ENCODE peak calls at places on chromosomes 5 and 9, in five cellular contexts. N is breast epithelium, W is A549, M is pancreas, B is heart left ventricle. S is an unnamed sample.

GRCh38 chr9:75233011-75233410 is 144.7 kb downstream of the OSTF1 start:
- DNase-seq in W (no peak), B (no peak), M (no peak), N (no peak), S (no peak)

GRCh38 chr5:71601222-71602026 is 14.3 kb downstream of the MCCC2 start:
- DNase-seq in B (no peak), N (peak; percentile 70), M (peak; percentile 44), W (peak; percentile 80), S (peak; percentile 96)

GRCh38 chr5:174777545-174777944 is 53.2 kb downstream of the MSX2 start:
- DNase-seq in B (no peak), M (no peak), N (no peak), W (no peak), S (no peak)

GRCh38 chr5:93017854-93018253 is 563.2 kb downstream of the NR2F1-AS1 start:
- DNase-seq in N (no peak), B (no peak), W (peak; percentile 6), M (no peak), S (peak; percentile 82)

GRCh38 chr5:145223582-145223981 is 611.6 kb downstream of the PRELID2 start:
- DNase-seq in B (no peak), W (no peak), N (no peak), M (no peak), S (no peak)

GRCh38 chr9:92715488-92716231 is 45.7 kb upstream of the IPPK start:
- DNase-seq in N (no peak), B (peak; percentile 58), W (no peak), M (no peak), S (peak; percentile 96)

GRCh38 chr5:133957591-133957990 is 10.8 kb downstream of the C5orf15 start:
- DNase-seq in W (no peak), M (no peak), N (no peak), B (no peak), S (no peak)

GRCh38 chr9:125747053-125747764 is at the start of gene PBX3:
- DNase-seq in N (peak; percentile 32), B (peak; percentile 80), W (peak; percentile 41), M (peak; percentile 55), S (no peak)

GRCh38 chr5:149549461-149550266 is 1.6 kb downstream of the CSNK1A1 start:
- DNase-seq in B (no peak), M (peak; percentile 12), W (peak; percentile 55), N (no peak), S (peak; percentile 55)

GRCh38 chr9:110241491-110242321 is 14.6 kb downstream of the TXN start:
- DNase-seq in B (no peak), W (peak; percentile 36), N (no peak), M (no peak), S (peak; percentile 83)

GRCh38 chr5:60196382-60197113 is 303.0 kb upstream of the PDE4D start:
- DNase-seq in W (peak; percentile 97), B (no peak), M (no peak), N (no peak), S (peak; percentile 93)

GRCh38 chr5:98050583-98050982 is 722.9 kb upstream of the RGMB start:
- DNase-seq in N (no peak), M (no peak), B (no peak), W (peak; percentile 15), S (peak; percentile 30)

GRCh38 chr5:132335402-132335801 is 34.1 kb upstream of the SLC22A5 start:
- DNase-seq in M (no peak), B (no peak), N (no peak), W (no peak), S (no peak)

GRCh38 chr9:97911528-97911927 is 10.8 kb downstream of the TRMO start:
- DNase-seq in M (no peak), N (no peak), W (no peak), B (no peak), S (no peak)

GRCh38 chr5:62649025-62649424 is 70.4 kb downstream of the LRRC70 start:
- DNase-seq in M (no peak), W (no peak), N (no peak), B (no peak), S (no peak)

GRCh38 chr5:19706776-19707175 is 281.2 kb downstream of the CDH18 start:
- DNase-seq in N (no peak), M (no peak), B (no peak), W (no peak), S (no peak)

GRCh38 chr5:113382736-113383135 is 52.1 kb downstream of the TSSK1B start:
- DNase-seq in N (no peak), M (no peak), W (no peak), B (no peak), S (peak; percentile 29)

DNA sequence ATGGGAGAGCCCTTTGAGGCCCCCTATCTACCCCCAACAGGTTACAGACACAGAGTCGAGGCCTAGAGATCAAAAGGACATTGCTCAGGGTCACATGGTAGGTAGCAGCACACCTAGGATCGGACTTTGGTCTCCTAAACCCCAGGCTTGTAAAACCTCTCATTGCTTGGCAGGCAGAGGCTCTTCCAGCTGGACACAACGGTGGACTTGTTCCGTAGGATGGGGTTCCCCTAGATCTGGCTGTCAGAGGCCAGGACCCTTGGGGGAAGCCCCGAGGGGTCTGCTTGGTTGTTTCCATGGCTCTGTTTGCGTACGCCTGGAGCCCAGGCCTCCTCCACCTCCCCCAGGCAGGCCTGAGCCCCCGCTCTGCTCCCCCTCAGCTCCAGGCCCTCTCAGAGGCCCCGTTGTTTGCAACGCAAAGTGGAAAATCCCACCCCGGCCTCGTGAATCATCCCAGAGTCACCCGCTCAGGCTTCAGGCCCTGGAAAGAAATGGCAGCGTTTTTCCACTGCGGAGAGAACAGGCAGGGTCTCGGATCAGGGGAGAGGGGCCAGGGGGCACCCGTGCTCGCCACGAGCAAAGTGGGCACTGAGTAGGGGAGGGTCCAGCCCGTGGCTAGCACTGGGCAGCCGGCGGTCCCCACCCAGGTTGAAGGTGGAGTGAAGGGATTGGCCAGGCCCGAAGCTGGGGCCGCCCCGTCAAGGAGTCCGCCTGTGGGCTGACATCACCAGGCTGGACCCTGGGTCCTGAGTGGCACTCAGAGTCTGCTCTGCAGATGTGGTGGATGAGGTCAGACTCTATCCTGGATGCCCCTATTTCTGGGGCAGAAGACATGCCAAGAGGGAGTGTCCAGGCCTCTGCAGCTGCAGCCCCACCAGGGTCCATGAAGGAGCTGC is 19.8 kb downstream of the COL27A1 start:
- DNase-seq in B (no peak), N (no peak), M (no peak), W (no peak), S (no peak)
- H3K4me1 ChIP-seq in B (peaks cover 79% of the 10 kb centered on the region), N (no peaks in the 10 kb centered on the region), M (peaks cover 24% of the 10 kb centered on the region), W (peaks cover 30% of the 10 kb centered on the region), S (peaks cover 34% of the 10 kb centered on the region)

DNA sequence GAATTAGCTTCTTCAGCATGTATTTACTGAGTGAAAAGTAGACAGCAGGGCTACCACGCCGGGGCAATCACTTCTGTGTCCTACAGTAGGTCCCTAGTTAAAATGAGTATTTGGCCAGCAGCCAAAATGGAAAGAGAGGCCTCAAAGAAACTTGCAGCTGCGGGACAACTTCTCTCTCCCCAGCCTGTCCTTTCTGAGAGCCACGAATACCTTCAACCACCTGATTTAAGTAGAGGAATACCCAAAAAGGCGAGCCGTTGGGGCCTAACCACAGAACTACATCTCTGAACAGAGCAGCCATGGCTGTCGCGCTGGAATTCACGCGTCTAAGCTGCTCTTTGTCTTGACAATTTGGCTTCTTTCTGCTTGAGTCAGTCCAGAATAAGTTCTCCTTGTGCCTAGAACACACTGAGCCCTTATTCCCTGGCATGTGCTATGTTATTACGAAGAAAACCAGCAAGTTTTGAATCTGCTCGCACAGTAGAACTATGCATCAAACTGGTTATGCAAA is 43.8 kb upstream of the GOLPH3 start:
- DNase-seq in M (no peak), N (peak; percentile 37), B (no peak), W (no peak), S (no peak)
- H3K27ac ChIP-seq in M (no peak overlapping the region), N (peak overlapping the region; percentile 64), B (peak overlapping the region; percentile 12), W (no peak overlapping the region), S (no peak overlapping the region)

DNA sequence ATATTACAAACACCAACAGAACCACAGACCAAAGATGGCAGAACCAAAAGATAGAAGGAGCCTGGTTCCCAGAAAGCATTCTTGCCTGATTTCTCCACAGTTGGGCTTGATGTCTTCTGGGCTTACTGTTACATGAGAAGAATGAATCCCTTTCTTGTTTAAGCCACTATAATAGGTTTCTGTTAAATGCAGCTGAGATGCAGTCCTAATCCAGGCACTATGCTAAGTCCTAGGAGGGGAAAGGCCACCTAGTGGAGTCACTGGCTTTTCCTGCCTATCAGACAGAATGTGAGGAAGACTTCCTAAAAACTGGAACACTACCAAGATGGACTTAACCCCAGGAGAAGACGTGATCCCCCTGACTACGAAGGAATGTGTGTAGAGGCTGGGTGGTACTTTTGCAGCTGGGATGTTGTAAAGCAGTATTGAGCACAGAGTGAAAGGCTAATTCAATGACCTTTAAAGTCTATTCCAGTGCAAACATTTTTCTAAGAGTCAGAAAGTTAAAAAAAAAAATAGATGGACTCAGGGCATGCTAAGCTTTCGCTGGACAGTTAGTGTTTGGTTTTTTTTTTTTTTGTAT is 34.3 kb upstream of the FSD1L start:
- DNase-seq in N (no peak), W (peak; percentile 58), M (no peak), B (no peak), S (peak; percentile 8)
- TF ChIP-seq CTCF in N (no peak), W (peak; percentile 41), M (no peak), B (peak; percentile 36), S (peak; percentile 53)

GRCh38 chr5:157269763-157270272 is 3.9 kb downstream of the CYFIP2 start:
- DNase-seq in N (no peak), W (no peak), B (no peak), M (no peak), S (no peak)
- H3K4me1 ChIP-seq in N (no peaks in the 10 kb centered on the region), W (peaks cover 25% of the 10 kb centered on the region), B (peaks cover 34% of the 10 kb centered on the region), M (no peaks in the 10 kb centered on the region), S (no peaks in the 10 kb centered on the region)

GRCh38 chr5:32020971-32021370 is 153.1 kb downstream of the GOLPH3 start:
- DNase-seq in W (no peak), N (no peak), M (no peak), B (no peak), S (no peak)

GRCh38 chr5:32020271-32020670 is 153.8 kb downstream of the GOLPH3 start:
- DNase-seq in N (no peak), B (no peak), M (no peak), W (no peak), S (no peak)

GRCh38 chr5:32021771-32022170 is 152.3 kb downstream of the GOLPH3 start:
- DNase-seq in N (no peak), M (no peak), B (no peak), W (no peak), S (no peak)

GRCh38 chr5:32017638-32018429 is 156.3 kb downstream of the GOLPH3 start:
- DNase-seq in W (no peak), M (no peak), B (no peak), N (no peak), S (no peak)

GRCh38 chr5:32018476-32019436 is 155.4 kb downstream of the GOLPH3 start:
- DNase-seq in N (no peak), M (no peak), B (no peak), W (no peak), S (peak; percentile 61)
- H3K27ac ChIP-seq in N (no peak overlapping the region), M (no peak overlapping the region), B (peak overlapping the region; percentile 55), W (no peak overlapping the region), S (no peak overlapping the region)

GRCh38 chr9:91424403-91425176 is 958 bp upstream of the NFIL3 start:
- DNase-seq in W (peak; percentile 62), N (peak; percentile 88), B (peak; percentile 91), M (peak; percentile 73), S (no peak)
- TF ChIP-seq CTCF in W (peak; percentile 24), N (peak; percentile 27), B (peak; percentile 32), M (no peak), S (peak; percentile 31)